ENCODE peak calls at places on chromosomes 11 and 22, in eight cellular contexts. One of them, this sample, is unnamed.

GRCh38 chr22:19817561-19818263 is 37.0 kb downstream of the GNB1L start:
- DNase-seq in lower lobe of right lung: peak; percentile 74
- DNase-seq in NCI-H2029 treated with DMSO at 0.1 percent for 48 hours: peak; percentile 27
- DNase-seq in activated CD4-positive, alpha-beta T cell treated with anti-CD3 and anti-CD28 coated beads, Interleukin-2, amount 10 ng/mL, durations not matched to agents 7 days and 5 days: no peak
- DNase-seq in left lung: peak; percentile 59
- DNase-seq in GM13977: no peak
- DNase-seq in K562: no peak
- DNase-seq in activated T-helper 1 cell treated with anti-CD3 and anti-CD28 coated beads, Interleukin-2, amount 50 U/mL, for 16 hours: no peak
- DNase-seq in this sample: peak; percentile 85

GRCh38 chr11:68397256-68397655 is 63.3 kb upstream of the PPP6R3 start:
- DNase-seq in lower lobe of right lung: no peak
- DNase-seq in NCI-H2029 treated with DMSO at 0.1 percent for 48 hours: no peak
- DNase-seq in activated CD4-positive, alpha-beta T cell treated with anti-CD3 and anti-CD28 coated beads, Interleukin-2, amount 10 ng/mL, durations not matched to agents 7 days and 5 days: no peak
- DNase-seq in left lung: no peak
- DNase-seq in GM13977: no peak
- DNase-seq in K562: no peak
- DNase-seq in activated T-helper 1 cell treated with anti-CD3 and anti-CD28 coated beads, Interleukin-2, amount 50 U/mL, for 16 hours: no peak
- DNase-seq in this sample: no peak

GRCh38 chr11:83272627-83273026 is 13.5 kb downstream of the CCDC90B start:
- DNase-seq in lower lobe of right lung: no peak
- DNase-seq in NCI-H2029 treated with DMSO at 0.1 percent for 48 hours: no peak
- DNase-seq in activated CD4-positive, alpha-beta T cell treated with anti-CD3 and anti-CD28 coated beads, Interleukin-2, amount 10 ng/mL, durations not matched to agents 7 days and 5 days: no peak
- DNase-seq in left lung: no peak
- DNase-seq in GM13977: no peak
- DNase-seq in K562: no peak
- DNase-seq in activated T-helper 1 cell treated with anti-CD3 and anti-CD28 coated beads, Interleukin-2, amount 50 U/mL, for 16 hours: no peak
- DNase-seq in this sample: no peak

GRCh38 chr11:66727282-66727882 is 1.6 kb downstream of the SPTBN2 start:
- DNase-seq in lower lobe of right lung: no peak
- DNase-seq in NCI-H2029 treated with DMSO at 0.1 percent for 48 hours: no peak
- DNase-seq in activated CD4-positive, alpha-beta T cell treated with anti-CD3 and anti-CD28 coated beads, Interleukin-2, amount 10 ng/mL, durations not matched to agents 7 days and 5 days: peak; percentile 29
- DNase-seq in left lung: no peak
- DNase-seq in GM13977: no peak
- DNase-seq in K562: peak; percentile 69
- DNase-seq in activated T-helper 1 cell treated with anti-CD3 and anti-CD28 coated beads, Interleukin-2, amount 50 U/mL, for 16 hours: no peak
- DNase-seq in this sample: no peak

GRCh38 chr22:44411226-44412135 is 86.6 kb downstream of the RTL6 start:
- DNase-seq in lower lobe of right lung: peak; percentile 30
- DNase-seq in NCI-H2029 treated with DMSO at 0.1 percent for 48 hours: no peak
- DNase-seq in activated CD4-positive, alpha-beta T cell treated with anti-CD3 and anti-CD28 coated beads, Interleukin-2, amount 10 ng/mL, durations not matched to agents 7 days and 5 days: no peak
- DNase-seq in left lung: no peak
- DNase-seq in GM13977: no peak
- DNase-seq in K562: no peak
- DNase-seq in activated T-helper 1 cell treated with anti-CD3 and anti-CD28 coated beads, Interleukin-2, amount 50 U/mL, for 16 hours: no peak
- DNase-seq in this sample: no peak

GRCh38 chr11:119763071-119763715 is 34.2 kb upstream of the NECTIN1 start:
- DNase-seq in lower lobe of right lung: no peak
- DNase-seq in NCI-H2029 treated with DMSO at 0.1 percent for 48 hours: no peak
- DNase-seq in activated CD4-positive, alpha-beta T cell treated with anti-CD3 and anti-CD28 coated beads, Interleukin-2, amount 10 ng/mL, durations not matched to agents 7 days and 5 days: no peak
- DNase-seq in left lung: no peak
- DNase-seq in GM13977: no peak
- DNase-seq in K562: no peak
- DNase-seq in activated T-helper 1 cell treated with anti-CD3 and anti-CD28 coated beads, Interleukin-2, amount 50 U/mL, for 16 hours: no peak
- DNase-seq in this sample: no peak

GRCh38 chr11:1287928-1288327 is 21.5 kb downstream of the TOLLIP start:
- DNase-seq in lower lobe of right lung: peak; percentile 16
- DNase-seq in NCI-H2029 treated with DMSO at 0.1 percent for 48 hours: no peak
- DNase-seq in activated CD4-positive, alpha-beta T cell treated with anti-CD3 and anti-CD28 coated beads, Interleukin-2, amount 10 ng/mL, durations not matched to agents 7 days and 5 days: no peak
- DNase-seq in left lung: peak; percentile 19
- DNase-seq in GM13977: no peak
- DNase-seq in K562: no peak
- DNase-seq in activated T-helper 1 cell treated with anti-CD3 and anti-CD28 coated beads, Interleukin-2, amount 50 U/mL, for 16 hours: no peak
- DNase-seq in this sample: no peak

GRCh38 chr11:74418509-74418895 is 20.3 kb upstream of the PGM2L1 start:
- DNase-seq in lower lobe of right lung: no peak
- DNase-seq in NCI-H2029 treated with DMSO at 0.1 percent for 48 hours: peak; percentile 26
- DNase-seq in activated CD4-positive, alpha-beta T cell treated with anti-CD3 and anti-CD28 coated beads, Interleukin-2, amount 10 ng/mL, durations not matched to agents 7 days and 5 days: no peak
- DNase-seq in left lung: no peak
- DNase-seq in GM13977: no peak
- DNase-seq in K562: no peak
- DNase-seq in activated T-helper 1 cell treated with anti-CD3 and anti-CD28 coated beads, Interleukin-2, amount 50 U/mL, for 16 hours: no peak
- DNase-seq in this sample: peak; percentile 66

GRCh38 chr11:72001834-72002591 is 3.3 kb downstream of the IL18BP start:
- DNase-seq in lower lobe of right lung: no peak
- DNase-seq in NCI-H2029 treated with DMSO at 0.1 percent for 48 hours: no peak
- DNase-seq in activated CD4-positive, alpha-beta T cell treated with anti-CD3 and anti-CD28 coated beads, Interleukin-2, amount 10 ng/mL, durations not matched to agents 7 days and 5 days: no peak
- DNase-seq in left lung: no peak
- DNase-seq in GM13977: no peak
- DNase-seq in K562: no peak
- DNase-seq in activated T-helper 1 cell treated with anti-CD3 and anti-CD28 coated beads, Interleukin-2, amount 50 U/mL, for 16 hours: no peak
- DNase-seq in this sample: no peak

GRCh38 chr11:70952171-70952570 is 300.2 kb downstream of the SHANK2 start:
- DNase-seq in lower lobe of right lung: no peak
- DNase-seq in NCI-H2029 treated with DMSO at 0.1 percent for 48 hours: no peak
- DNase-seq in activated CD4-positive, alpha-beta T cell treated with anti-CD3 and anti-CD28 coated beads, Interleukin-2, amount 10 ng/mL, durations not matched to agents 7 days and 5 days: no peak
- DNase-seq in left lung: no peak
- DNase-seq in GM13977: no peak
- DNase-seq in K562: no peak
- DNase-seq in activated T-helper 1 cell treated with anti-CD3 and anti-CD28 coated beads, Interleukin-2, amount 50 U/mL, for 16 hours: no peak
- DNase-seq in this sample: no peak

GRCh38 chr22:20061481-20061861 is 18.6 kb upstream of the DGCR8 start:
- DNase-seq in lower lobe of right lung: no peak
- DNase-seq in NCI-H2029 treated with DMSO at 0.1 percent for 48 hours: no peak
- DNase-seq in activated CD4-positive, alpha-beta T cell treated with anti-CD3 and anti-CD28 coated beads, Interleukin-2, amount 10 ng/mL, durations not matched to agents 7 days and 5 days: no peak
- DNase-seq in left lung: no peak
- DNase-seq in GM13977: no peak
- DNase-seq in K562: no peak
- DNase-seq in activated T-helper 1 cell treated with anti-CD3 and anti-CD28 coated beads, Interleukin-2, amount 50 U/mL, for 16 hours: no peak
- DNase-seq in this sample: no peak

GRCh38 chr22:46070722-46071450 is 79.4 kb upstream of the PPARA start:
- DNase-seq in lower lobe of right lung: peak; percentile 80
- DNase-seq in NCI-H2029 treated with DMSO at 0.1 percent for 48 hours: no peak
- DNase-seq in activated CD4-positive, alpha-beta T cell treated with anti-CD3 and anti-CD28 coated beads, Interleukin-2, amount 10 ng/mL, durations not matched to agents 7 days and 5 days: peak; percentile 53
- DNase-seq in left lung: peak; percentile 46
- DNase-seq in GM13977: peak; percentile 81
- DNase-seq in K562: no peak
- DNase-seq in activated T-helper 1 cell treated with anti-CD3 and anti-CD28 coated beads, Interleukin-2, amount 50 U/mL, for 16 hours: peak; percentile 29
- DNase-seq in this sample: no peak

GRCh38 chr11:116707250-116707649 is 65.5 kb downstream of the BUD13 start:
- DNase-seq in lower lobe of right lung: peak; percentile 57
- DNase-seq in NCI-H2029 treated with DMSO at 0.1 percent for 48 hours: no peak
- DNase-seq in activated CD4-positive, alpha-beta T cell treated with anti-CD3 and anti-CD28 coated beads, Interleukin-2, amount 10 ng/mL, durations not matched to agents 7 days and 5 days: no peak
- DNase-seq in left lung: no peak
- DNase-seq in GM13977: no peak
- DNase-seq in K562: no peak
- DNase-seq in activated T-helper 1 cell treated with anti-CD3 and anti-CD28 coated beads, Interleukin-2, amount 50 U/mL, for 16 hours: no peak
- DNase-seq in this sample: peak; percentile 66

GRCh38 chr22:50376064-50376747 is 33.1 kb downstream of the PPP6R2 start:
- DNase-seq in lower lobe of right lung: no peak
- DNase-seq in NCI-H2029 treated with DMSO at 0.1 percent for 48 hours: no peak
- DNase-seq in activated CD4-positive, alpha-beta T cell treated with anti-CD3 and anti-CD28 coated beads, Interleukin-2, amount 10 ng/mL, durations not matched to agents 7 days and 5 days: no peak
- DNase-seq in left lung: no peak
- DNase-seq in GM13977: no peak
- DNase-seq in K562: no peak
- DNase-seq in activated T-helper 1 cell treated with anti-CD3 and anti-CD28 coated beads, Interleukin-2, amount 50 U/mL, for 16 hours: no peak
- DNase-seq in this sample: no peak

GRCh38 chr11:46240861-46241260 is 36.6 kb upstream of the CREB3L1 start:
- DNase-seq in lower lobe of right lung: no peak
- DNase-seq in NCI-H2029 treated with DMSO at 0.1 percent for 48 hours: no peak
- DNase-seq in activated CD4-positive, alpha-beta T cell treated with anti-CD3 and anti-CD28 coated beads, Interleukin-2, amount 10 ng/mL, durations not matched to agents 7 days and 5 days: no peak
- DNase-seq in left lung: no peak
- DNase-seq in GM13977: no peak
- DNase-seq in K562: no peak
- DNase-seq in activated T-helper 1 cell treated with anti-CD3 and anti-CD28 coated beads, Interleukin-2, amount 50 U/mL, for 16 hours: no peak
- DNase-seq in this sample: no peak

This sample was measured in DMS79.